ENCODE peak calls at places on chromosomes 13 and 19, in four cellular contexts. One of them, this sample, is unnamed.

GRCh38 chr19:49512970-49513745 is 697 bp downstream of the FCGRT start:
- DNase-seq in CD8-positive, alpha-beta memory T cell: no peak
- DNase-seq in stimulated activated CD8-positive, alpha-beta memory T cell treated with anti-CD3 and anti-CD28 coated beads, Interleukin-15, amount 100 ng/mL, for 24 hours: no peak
- DNase-seq in ascending aorta: no peak
- DNase-seq in this sample: no peak

GRCh38 chr19:10568444-10568825 is 344 bp downstream of the CDKN2D start:
- DNase-seq in CD8-positive, alpha-beta memory T cell: no peak
- DNase-seq in stimulated activated CD8-positive, alpha-beta memory T cell treated with anti-CD3 and anti-CD28 coated beads, Interleukin-15, amount 100 ng/mL, for 24 hours: no peak
- DNase-seq in ascending aorta: no peak
- DNase-seq in this sample: no peak

GRCh38 chr19:44585371-44586141 is 27.8 kb upstream of the IGSF23 start:
- DNase-seq in CD8-positive, alpha-beta memory T cell: no peak
- DNase-seq in stimulated activated CD8-positive, alpha-beta memory T cell treated with anti-CD3 and anti-CD28 coated beads, Interleukin-15, amount 100 ng/mL, for 24 hours: no peak
- DNase-seq in ascending aorta: no peak
- DNase-seq in this sample: no peak

GRCh38 chr13:95924389-95924994 is 128.7 kb downstream of the UGGT2 start:
- DNase-seq in CD8-positive, alpha-beta memory T cell: no peak
- DNase-seq in stimulated activated CD8-positive, alpha-beta memory T cell treated with anti-CD3 and anti-CD28 coated beads, Interleukin-15, amount 100 ng/mL, for 24 hours: no peak
- DNase-seq in ascending aorta: no peak
- DNase-seq in this sample: no peak

GRCh38 chr19:32068805-32069204 is 276.6 kb upstream of the ZNF507 start:
- DNase-seq in CD8-positive, alpha-beta memory T cell: no peak
- DNase-seq in stimulated activated CD8-positive, alpha-beta memory T cell treated with anti-CD3 and anti-CD28 coated beads, Interleukin-15, amount 100 ng/mL, for 24 hours: no peak
- DNase-seq in ascending aorta: no peak
- DNase-seq in this sample: no peak

GRCh38 chr19:1991018-1991390 is 24.5 kb downstream of the BTBD2 start:
- DNase-seq in CD8-positive, alpha-beta memory T cell: no peak
- DNase-seq in stimulated activated CD8-positive, alpha-beta memory T cell treated with anti-CD3 and anti-CD28 coated beads, Interleukin-15, amount 100 ng/mL, for 24 hours: no peak
- DNase-seq in ascending aorta: no peak
- DNase-seq in this sample: no peak

GRCh38 chr13:80132741-80133601 is 208.0 kb downstream of the SPRY2 start:
- DNase-seq in CD8-positive, alpha-beta memory T cell: no peak
- DNase-seq in stimulated activated CD8-positive, alpha-beta memory T cell treated with anti-CD3 and anti-CD28 coated beads, Interleukin-15, amount 100 ng/mL, for 24 hours: no peak
- DNase-seq in ascending aorta: no peak
- DNase-seq in this sample: peak

GRCh38 chr13:98994896-98995295 is 17.0 kb upstream of the DOCK9 start:
- DNase-seq in CD8-positive, alpha-beta memory T cell: no peak
- DNase-seq in stimulated activated CD8-positive, alpha-beta memory T cell treated with anti-CD3 and anti-CD28 coated beads, Interleukin-15, amount 100 ng/mL, for 24 hours: no peak
- DNase-seq in ascending aorta: no peak
- DNase-seq in this sample: no peak

GRCh38 chr19:35882074-35882832 is 13.9 kb downstream of the APLP1 start:
- DNase-seq in CD8-positive, alpha-beta memory T cell: no peak
- DNase-seq in stimulated activated CD8-positive, alpha-beta memory T cell treated with anti-CD3 and anti-CD28 coated beads, Interleukin-15, amount 100 ng/mL, for 24 hours: no peak
- DNase-seq in ascending aorta: no peak
- DNase-seq in this sample: no peak

GRCh38 chr19:21468791-21469190 is 36.6 kb upstream of the ZNF429 start:
- DNase-seq in CD8-positive, alpha-beta memory T cell: no peak
- DNase-seq in stimulated activated CD8-positive, alpha-beta memory T cell treated with anti-CD3 and anti-CD28 coated beads, Interleukin-15, amount 100 ng/mL, for 24 hours: no peak
- DNase-seq in ascending aorta: no peak
- DNase-seq in this sample: no peak

GRCh38 chr13:37701306-37701705 is 102.7 kb upstream of the POSTN start:
- DNase-seq in CD8-positive, alpha-beta memory T cell: no peak
- DNase-seq in stimulated activated CD8-positive, alpha-beta memory T cell treated with anti-CD3 and anti-CD28 coated beads, Interleukin-15, amount 100 ng/mL, for 24 hours: no peak
- DNase-seq in ascending aorta: no peak
- DNase-seq in this sample: no peak

GRCh38 chr13:57740719-57741118 is 109.2 kb downstream of the PCDH17 start:
- DNase-seq in CD8-positive, alpha-beta memory T cell: no peak
- DNase-seq in stimulated activated CD8-positive, alpha-beta memory T cell treated with anti-CD3 and anti-CD28 coated beads, Interleukin-15, amount 100 ng/mL, for 24 hours: no peak
- DNase-seq in ascending aorta: no peak
- DNase-seq in this sample: no peak

GRCh38 chr19:16861875-16862274 is 26.9 kb upstream of the F2RL3 start:
- DNase-seq in CD8-positive, alpha-beta memory T cell: no peak
- DNase-seq in stimulated activated CD8-positive, alpha-beta memory T cell treated with anti-CD3 and anti-CD28 coated beads, Interleukin-15, amount 100 ng/mL, for 24 hours: no peak
- DNase-seq in ascending aorta: no peak
- DNase-seq in this sample: no peak

GRCh38 chr19:970695-971094 is 13.4 kb upstream of the WDR18 start:
- DNase-seq in CD8-positive, alpha-beta memory T cell: no peak
- DNase-seq in stimulated activated CD8-positive, alpha-beta memory T cell treated with anti-CD3 and anti-CD28 coated beads, Interleukin-15, amount 100 ng/mL, for 24 hours: no peak
- DNase-seq in ascending aorta: no peak
- DNase-seq in this sample: no peak

GRCh38 chr19:44846455-44847143 is 502 bp downstream of the NECTIN2 start:
- DNase-seq in CD8-positive, alpha-beta memory T cell: no peak
- DNase-seq in stimulated activated CD8-positive, alpha-beta memory T cell treated with anti-CD3 and anti-CD28 coated beads, Interleukin-15, amount 100 ng/mL, for 24 hours: no peak
- DNase-seq in ascending aorta: no peak
- DNase-seq in this sample: no peak

GRCh38 chr13:37602743-37603381 is 4.3 kb upstream of the POSTN start:
- DNase-seq in CD8-positive, alpha-beta memory T cell: no peak
- DNase-seq in stimulated activated CD8-positive, alpha-beta memory T cell treated with anti-CD3 and anti-CD28 coated beads, Interleukin-15, amount 100 ng/mL, for 24 hours: no peak
- DNase-seq in ascending aorta: no peak
- DNase-seq in this sample: no peak

GRCh38 chr19:35786299-35787160 is 11.2 kb downstream of the ARHGAP33 start:
- DNase-seq in CD8-positive, alpha-beta memory T cell: no peak
- DNase-seq in stimulated activated CD8-positive, alpha-beta memory T cell treated with anti-CD3 and anti-CD28 coated beads, Interleukin-15, amount 100 ng/mL, for 24 hours: no peak
- DNase-seq in ascending aorta: no peak
- DNase-seq in this sample: no peak

GRCh38 chr13:45518525-45519235 is 53.9 kb downstream of the COG3 start:
- DNase-seq in CD8-positive, alpha-beta memory T cell: no peak
- DNase-seq in stimulated activated CD8-positive, alpha-beta memory T cell treated with anti-CD3 and anti-CD28 coated beads, Interleukin-15, amount 100 ng/mL, for 24 hours: no peak
- DNase-seq in ascending aorta: no peak
- DNase-seq in this sample: no peak

GRCh38 chr13:98098511-98098910 is 44.4 kb upstream of the FARP1 start:
- DNase-seq in CD8-positive, alpha-beta memory T cell: no peak
- DNase-seq in stimulated activated CD8-positive, alpha-beta memory T cell treated with anti-CD3 and anti-CD28 coated beads, Interleukin-15, amount 100 ng/mL, for 24 hours: no peak
- DNase-seq in ascending aorta: no peak
- DNase-seq in this sample: no peak